ENCODE peak calls at places on chromosome 1, in eight cellular contexts. D, R, V, G, A, Q, O and W are unnamed samples.

GRCh38 chr1:110556471-110556807 is 37.5 kb upstream of the KCNA10 start:
- DNase-seq in V (no peak), A (no peak), D (no peak), Q (no peak), O (no peak), R (no peak), G (peak; percentile 69), W (no peak)

GRCh38 chr1:189409774-189410173 is 1067.9 kb downstream of the BRINP3 start:
- DNase-seq in A (no peak), Q (no peak), O (no peak), G (no peak), R (no peak), V (no peak), D (no peak), W (no peak)

GRCh38 chr1:91591175-91591968 is 90.7 kb downstream of the CDC7 start:
- DNase-seq in V (no peak), R (no peak), A (no peak), D (no peak), G (no peak), O (no peak), Q (no peak), W (no peak)

GRCh38 chr1:2135866-2136265 is 58.7 kb downstream of the FAAP20 start:
- DNase-seq in D (no peak), G (no peak), A (no peak), O (no peak), R (no peak), V (no peak), Q (no peak), W (no peak)

GRCh38 chr1:16521288-16521583 is 7.2 kb upstream of the RNU1-1 start:
- DNase-seq in V (no peak), D (no peak), R (no peak), G (no peak), Q (no peak), A (no peak), O (no peak), W (no peak)

GRCh38 chr1:153805042-153805745 is 30.0 kb downstream of the SLC27A3 start:
- DNase-seq in R (peak; percentile 86), O (peak; percentile 55), V (peak; percentile 37), G (no peak), D (peak; percentile 65), Q (peak; percentile 45), A (peak; percentile 85), W (peak; percentile 53)

GRCh38 chr1:59640851-59641250 is 173.9 kb upstream of the HOOK1 start:
- DNase-seq in A (no peak), G (no peak), R (no peak), V (no peak), D (no peak), O (no peak), Q (no peak), W (no peak)

GRCh38 chr1:181608951-181609350 is 125.6 kb downstream of the CACNA1E start:
- DNase-seq in O (no peak), D (no peak), G (no peak), V (no peak), A (no peak), Q (no peak), R (no peak), W (no peak)

GRCh38 chr1:21313886-21314796 is 23.9 kb upstream of the ECE1 start:
- DNase-seq in O (no peak), Q (no peak), D (no peak), R (no peak), G (no peak), V (no peak), A (no peak), W (no peak)

GRCh38 chr1:150560576-150560975 is 11.4 kb downstream of the ADAMTSL4 start:
- DNase-seq in D (no peak), V (no peak), A (peak; percentile 11), G (no peak), O (no peak), Q (no peak), R (no peak), W (no peak)

GRCh38 chr1:206803221-206803730 is 31.0 kb upstream of the IL10 start:
- DNase-seq in Q (no peak), R (no peak), A (no peak), G (no peak), D (no peak), O (peak; percentile 79), V (no peak), W (no peak)

GRCh38 chr1:93350322-93350721 is 4.6 kb downstream of the DR1 start:
- DNase-seq in G (no peak), V (no peak), A (no peak), O (no peak), Q (no peak), D (no peak), R (no peak), W (no peak)